ENCODE peak calls at places on chromosomes 2 and 18, in six cellular contexts. J is fibroblast of villous mesenchyme; V is ACHN; C is caudate nucleus; D is NAMALWA; T is stimulated activated CD8-positive, alpha-beta memory T cell treated with anti-CD3 and anti-CD28 coated beads, Interleukin-7, amount 100 ng/mL, for 24 hours. L is an unnamed sample.

GRCh38 chr2:231513746-231514224 is 16.5 kb downstream of the NMUR1 start:
- DNase-seq in D (no peak), T (no peak), C (no peak), V (no peak), J (no peak), L (no peak)

GRCh38 chr2:95709831-95710230 is 118.0 kb downstream of the TRIM43 start:
- DNase-seq in C (no peak), J (no peak), T (no peak), V (no peak), D (no peak), L (no peak)

GRCh38 chr18:68714356-68714706 is 577 bp downstream of the TMX3 start:
- DNase-seq in D (peak), C (no peak), V (peak), J (peak), T (no peak), L (no peak)

GRCh38 chr2:138059967-138060635 is 95.8 kb downstream of the HNMT start:
- DNase-seq in D (no peak), J (peak), T (no peak), C (no peak), V (no peak), L (peak)

GRCh38 chr2:235766206-235766794 is 272.5 kb downstream of the AGAP1 start:
- DNase-seq in J (peak), D (peak), C (no peak), V (peak), T (peak), L (peak)

GRCh38 chr2:238081150-238081549 is 19.0 kb upstream of the ESPNL start:
- DNase-seq in J (no peak), C (no peak), V (no peak), T (no peak), D (no peak), L (no peak)

GRCh38 chr2:241811209-241811951 is 2.4 kb downstream of the NEU4 start:
- DNase-seq in D (no peak), T (no peak), V (no peak), J (no peak), C (peak), L (no peak)

GRCh38 chr2:207720517-207721187 is 9.2 kb downstream of the CCNYL1 start:
- DNase-seq in J (no peak), D (no peak), V (no peak), C (no peak), T (no peak), L (no peak)

GRCh38 chr2:45000921-45001628 is 8.2 kb downstream of the SIX2 start:
- DNase-seq in C (no peak), D (no peak), T (no peak), V (no peak), J (no peak), L (no peak)

GRCh38 chr18:28728891-28729290 is 552.0 kb upstream of the CDH2 start:
- DNase-seq in C (no peak), V (no peak), D (no peak), T (no peak), J (peak), L (no peak)

GRCh38 chr2:71930073-71930681 is 217.5 kb downstream of the CYP26B1 start:
- DNase-seq in C (no peak), V (no peak), D (no peak), J (peak), T (no peak), L (no peak)

GRCh38 chr2:222025891-222026271 is 272.9 kb downstream of the PAX3 start:
- DNase-seq in T (no peak), C (no peak), D (no peak), V (no peak), J (no peak), L (no peak)

GRCh38 chr18:11272516-11272915 is 123.1 kb upstream of the PIEZO2 start:
- DNase-seq in V (no peak), C (no peak), T (no peak), J (no peak), D (no peak), L (no peak)

GRCh38 chr18:23971656-23972230 is 42.8 kb upstream of the TTC39C start:
- DNase-seq in J (no peak), D (no peak), V (no peak), C (no peak), T (no peak), L (no peak)

GRCh38 chr2:219573166-219573565 is 1.1 kb downstream of the INHA start:
- DNase-seq in C (no peak), J (no peak), D (no peak), V (no peak), T (no peak), L (no peak)

GRCh38 chr2:43402002-43402401 is 175.6 kb upstream of the ZFP36L2 start:
- DNase-seq in V (no peak), T (no peak), D (peak), J (no peak), C (no peak), L (no peak)

GRCh38 chr2:198700330-198700729 is 757.4 kb downstream of the SATB2 start:
- DNase-seq in D (no peak), C (no peak), J (no peak), T (no peak), V (no peak), L (peak)

GRCh38 chr18:65365245-65365955 is 385.4 kb upstream of the CDH7 start:
- DNase-seq in C (no peak), T (no peak), J (no peak), V (no peak), D (no peak), L (no peak)

GRCh38 chr18:75123113-75123512 is 85.8 kb downstream of the PTGR3 start:
- DNase-seq in J (no peak), T (no peak), V (no peak), C (no peak), D (no peak), L (no peak)

GRCh38 chr18:46182633-46183401 is 78.6 kb downstream of the HAUS1 start:
- DNase-seq in C (no peak), D (no peak), T (no peak), J (peak), V (no peak), L (no peak)

GRCh38 chr2:152497481-152498052 is 162.6 kb downstream of the FMNL2 start:
- DNase-seq in T (no peak), C (no peak), J (peak), V (peak), D (no peak), L (no peak)

L was measured in NCI-H1930.